ENCODE peak calls at places on chromosomes 13 and 19, in six cellular contexts. W is skeletal muscle cell, V is mammary epithelial cell, O is thoracic aorta, L is Peyer's patch, X is lower lobe of right lung. T is an unnamed sample.

GRCh38 chr19:48746738-48747575 is at the start of gene IZUMO1:
- DNase-seq in W (peak), V (no peak), O (peak), L (peak), X (peak), T (peak)

GRCh38 chr19:8724276-8724675 is 2.8 kb downstream of the OR2Z1 start:
- DNase-seq in W (no peak), V (no peak), O (no peak), L (no peak), X (no peak), T (no peak)

GRCh38 chr19:38843175-38843758 is 6.5 kb downstream of the HNRNPL start:
- DNase-seq in W (no peak), V (no peak), O (no peak), L (no peak), X (no peak), T (no peak)

GRCh38 chr13:35478384-35479222 is 2.1 kb upstream of the MAB21L1 start:
- DNase-seq in W (no peak), V (no peak), O (no peak), L (no peak), X (no peak), T (no peak)

GRCh38 chr13:39186205-39186880 is 148.1 kb downstream of the NHLRC3 start:
- DNase-seq in W (no peak), V (no peak), O (no peak), L (no peak), X (no peak), T (no peak)

GRCh38 chr19:14517840-14518505 is at the start of gene DNAJB1:
- DNase-seq in W (no peak), V (peak), O (no peak), L (peak), X (peak), T (peak)

GRCh38 chr19:40862333-40862732 is 12.1 kb upstream of the CYP2A6 start:
- DNase-seq in W (no peak), V (no peak), O (no peak), L (no peak), X (no peak), T (no peak)

GRCh38 chr13:74335370-74335769 is 201.2 kb upstream of the KLF12 start:
- DNase-seq in W (no peak), V (no peak), O (no peak), L (no peak), X (no peak), T (no peak)

GRCh38 chr13:95533545-95534135 is 18.9 kb upstream of the CLDN10 start:
- DNase-seq in W (no peak), V (no peak), O (no peak), L (peak), X (no peak), T (peak)

GRCh38 chr13:110057052-110057451 is 249.9 kb downstream of the COL4A1 start:
- DNase-seq in W (no peak), V (no peak), O (no peak), L (no peak), X (no peak), T (no peak)

GRCh38 chr13:20714161-20714560 is 10.7 kb downstream of the IL17D start:
- DNase-seq in W (no peak), V (no peak), O (no peak), L (no peak), X (no peak), T (no peak)

GRCh38 chr13:114004416-114005205 is 30.7 kb upstream of the C13orf46 start:
- DNase-seq in W (no peak), V (no peak), O (no peak), L (peak), X (peak), T (no peak)

GRCh38 chr19:5156231-5156986 is 184.2 kb downstream of the PTPRS start:
- DNase-seq in W (no peak), V (no peak), O (no peak), L (no peak), X (no peak), T (no peak)

GRCh38 chr13:20717581-20718542 is 14.4 kb downstream of the IL17D start:
- DNase-seq in W (no peak), V (no peak), O (no peak), L (no peak), X (no peak), T (no peak)

GRCh38 chr13:34044041-34044440 is 226.1 kb downstream of the RFC3 start:
- DNase-seq in W (no peak), V (peak), O (no peak), L (no peak), X (no peak), T (no peak)

GRCh38 chr13:66180806-66181205 is 1049.3 kb downstream of the PCDH9 start:
- DNase-seq in W (no peak), V (no peak), O (no peak), L (no peak), X (no peak), T (no peak)

GRCh38 chr19:10143700-10144099 is 24.0 kb upstream of the EIF3G start:
- DNase-seq in W (no peak), V (no peak), O (no peak), L (no peak), X (no peak), T (no peak)

GRCh38 chr13:65943024-65943423 is 1287.1 kb downstream of the PCDH9 start:
- DNase-seq in W (peak), V (no peak), O (no peak), L (no peak), X (no peak), T (no peak)

GRCh38 chr19:4089400-4089908 is 22.8 kb upstream of the ZBTB7A start:
- DNase-seq in W (no peak), V (no peak), O (no peak), L (peak), X (peak), T (peak)

GRCh38 chr13:40283666-40284065 is 382.8 kb downstream of the FOXO1 start:
- DNase-seq in W (no peak), V (peak), O (no peak), L (no peak), X (no peak), T (no peak)

GRCh38 chr19:54389556-54389955 is 24.8 kb upstream of the LAIR1 start:
- DNase-seq in W (no peak), V (no peak), O (no peak), L (no peak), X (no peak), T (no peak)

GRCh38 chr19:54391589-54392061 is 23.6 kb upstream of the TTYH1 start:
- DNase-seq in W (no peak), V (no peak), O (no peak), L (no peak), X (no peak), T (no peak)

GRCh38 chr19:54390942-54391577 is 24.2 kb upstream of the TTYH1 start:
- DNase-seq in W (peak), V (peak), O (no peak), L (peak), X (no peak), T (peak)

GRCh38 chr19:54388803-54389144 is 24.0 kb upstream of the LAIR1 start:
- DNase-seq in W (no peak), V (no peak), O (no peak), L (no peak), X (no peak), T (no peak)

GRCh38 chr19:54388001-54388802 is 23.5 kb upstream of the LAIR1 start:
- DNase-seq in W (no peak), V (no peak), O (no peak), L (peak), X (peak), T (peak)
- H3K4me3 ChIP-seq in W (peak), V (no peak), O (peak), L (peak), X (peak), T (peak)

DNA sequence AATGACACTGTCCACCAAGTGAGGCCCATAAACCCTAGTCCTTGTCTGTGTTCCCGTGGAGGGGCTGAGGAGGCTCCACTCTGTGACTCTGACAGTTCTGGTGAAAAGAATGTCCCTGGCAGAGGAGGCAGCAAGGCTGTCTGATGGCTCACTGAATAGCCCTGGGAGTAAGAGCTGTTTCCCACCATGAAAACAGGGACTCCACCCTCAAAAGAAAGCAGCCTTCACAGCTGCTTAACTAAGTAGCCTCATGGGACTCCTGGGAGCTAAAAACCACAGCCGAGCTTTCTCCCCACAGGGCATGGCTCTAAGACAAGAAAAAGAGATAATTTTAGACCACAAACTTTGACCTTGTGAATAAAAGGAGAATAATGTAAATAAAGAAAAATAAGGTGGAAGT is 135.1 kb upstream of the FRY start:
- DNase-seq in W (peak), V (peak), O (no peak), L (no peak), X (no peak), T (no peak)
- H3K4me3 ChIP-seq in W (no peak), V (no peak), O (no peak), L (no peak), X (no peak), T (no peak)

GRCh38 chr19:16885166-16885565 is 3.6 kb upstream of the F2RL3 start:
- DNase-seq in W (no peak), V (no peak), O (no peak), L (no peak), X (no peak), T (no peak)

GRCh38 chr19:16880884-16881554 is 7.8 kb upstream of the F2RL3 start:
- DNase-seq in W (no peak), V (no peak), O (no peak), L (no peak), X (no peak), T (no peak)

GRCh38 chr19:16878181-16878965 is 10.4 kb upstream of the F2RL3 start:
- DNase-seq in W (no peak), V (no peak), O (no peak), L (no peak), X (no peak), T (no peak)

GRCh38 chr19:16883518-16883917 is 5.3 kb upstream of the F2RL3 start:
- DNase-seq in W (no peak), V (peak), O (no peak), L (no peak), X (no peak), T (no peak)

GRCh38 chr19:16882146-16882545 is 6.7 kb upstream of the F2RL3 start:
- DNase-seq in W (no peak), V (no peak), O (no peak), L (no peak), X (no peak), T (no peak)
- H3K4me3 ChIP-seq in W (no peak), V (no peak), O (no peak), L (no peak), X (no peak), T (no peak)

GRCh38 chr19:35994868-35995654 is at the start of gene SDHAF1:
- DNase-seq in W (peak), V (peak), O (peak), L (peak), X (peak), T (peak)

GRCh38 chr19:35995655-35995993 is 636 bp downstream of the SDHAF1 start:
- DNase-seq in W (no peak), V (peak), O (no peak), L (peak), X (peak), T (peak)

GRCh38 chr19:35992902-35993765 is 1.9 kb upstream of the SDHAF1 start:
- DNase-seq in W (no peak), V (peak), O (no peak), L (no peak), X (no peak), T (no peak)

GRCh38 chr19:36001605-36002004 is 6.6 kb downstream of the SDHAF1 start:
- DNase-seq in W (no peak), V (no peak), O (no peak), L (no peak), X (no peak), T (no peak)

DNA sequence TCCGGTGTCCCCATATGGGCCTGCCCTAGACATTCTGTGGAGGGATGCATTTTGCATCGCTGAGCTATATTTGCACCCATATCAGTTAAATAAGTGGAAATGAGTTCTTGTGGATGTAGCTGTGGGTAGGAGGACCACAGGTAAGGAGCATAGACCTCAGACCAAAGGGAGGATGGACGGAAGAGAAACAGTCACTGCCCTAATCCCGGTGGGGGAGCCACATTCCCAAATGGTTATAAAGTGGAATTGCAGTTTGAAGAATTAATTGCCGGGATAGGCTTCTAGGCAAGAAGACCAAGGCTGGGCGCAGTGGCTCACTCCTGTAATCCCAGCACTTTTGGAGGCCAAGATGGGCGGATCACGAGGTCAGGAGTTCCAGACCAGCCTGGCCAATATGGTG is 1.8 kb downstream of the SDHAF1 start:
- DNase-seq in W (no peak), V (no peak), O (no peak), L (no peak), X (no peak), T (no peak)
- H3K4me3 ChIP-seq in W (no peak), V (no peak), O (peak), L (no peak), X (peak), T (no peak)

GRCh38 chr13:99687728-99688397 is 186.6 kb downstream of the TM9SF2 start:
- DNase-seq in W (no peak), V (no peak), O (no peak), L (no peak), X (no peak), T (no peak)

GRCh38 chr13:99689955-99690354 is 188.7 kb downstream of the TM9SF2 start:
- DNase-seq in W (no peak), V (no peak), O (no peak), L (no peak), X (no peak), T (no peak)

GRCh38 chr13:99686157-99686572 is 184.9 kb downstream of the TM9SF2 start:
- DNase-seq in W (no peak), V (no peak), O (no peak), L (peak), X (no peak), T (peak)

GRCh38 chr13:99688776-99689175 is 187.5 kb downstream of the TM9SF2 start:
- DNase-seq in W (no peak), V (no peak), O (no peak), L (no peak), X (no peak), T (no peak)

GRCh38 chr13:99686944-99687382 is 185.7 kb downstream of the TM9SF2 start:
- DNase-seq in W (no peak), V (no peak), O (no peak), L (peak), X (no peak), T (peak)
- H3K4me3 ChIP-seq in W (no peak), V (no peak), O (no peak), L (no peak), X (no peak), T (no peak)

GRCh38 chr19:28577199-28577598 is 635.8 kb downstream of the UQCRFS1 start:
- DNase-seq in W (peak), V (no peak), O (no peak), L (no peak), X (no peak), T (no peak)
- H3K4me3 ChIP-seq in W (no peak), V (no peak), O (no peak), L (no peak), X (no peak), T (no peak)